ENCODE peak calls at places on chromosomes 12 and 14, in six cellular contexts. A, I, Z, Y, U and D are unnamed samples.

GRCh38 chr12:12701457-12701856 is 5.5 kb upstream of the GPR19 start:
- DNase-seq in Y (peak; percentile 77), A (no peak), U (peak; percentile 80), Z (no peak), I (no peak), D (no peak)

GRCh38 chr14:75442166-75442565 is 14.3 kb downstream of the JDP2 start:
- DNase-seq in A (no peak), I (no peak), Y (peak; percentile 11), U (no peak), Z (no peak), D (no peak)

GRCh38 chr12:65695077-65695865 is 129.0 kb upstream of the HMGA2 start:
- DNase-seq in U (peak; percentile 63), I (peak; percentile 75), Y (no peak), Z (peak; percentile 99), A (no peak), D (peak; percentile 47)

GRCh38 chr12:116924558-116925453 is 14.1 kb downstream of the FBXW8 start:
- DNase-seq in Z (peak; percentile 97), Y (peak; percentile 45), U (peak; percentile 73), I (no peak), A (no peak), D (peak; percentile 20)

GRCh38 chr14:56881181-56881580 is 70.9 kb upstream of the OTX2 start:
- DNase-seq in U (no peak), Z (no peak), A (no peak), I (no peak), Y (no peak), D (no peak)

GRCh38 chr12:114913871-114914801 is 230.2 kb upstream of the TBX3 start:
- DNase-seq in A (no peak), Y (no peak), Z (peak; percentile 94), I (no peak), U (peak; percentile 33), D (no peak)

GRCh38 chr12:69578283-69578682 is 7.0 kb upstream of the CCT2 start:
- DNase-seq in Z (no peak), U (no peak), Y (no peak), A (no peak), I (no peak), D (no peak)

GRCh38 chr12:43325786-43326185 is 226.2 kb downstream of the ADAMTS20 start:
- DNase-seq in A (no peak), Y (no peak), I (no peak), Z (no peak), U (no peak), D (no peak)

GRCh38 chr12:58470266-58471010 is 449.9 kb downstream of the LRIG3 start:
- DNase-seq in Y (no peak), U (no peak), I (no peak), Z (no peak), A (no peak), D (no peak)

GRCh38 chr12:93699271-93700141 is 22.3 kb downstream of the CRADD start:
- DNase-seq in U (peak; percentile 59), I (no peak), Y (no peak), A (no peak), Z (peak; percentile 84), D (no peak)

GRCh38 chr14:24367506-24368214 is at the start of gene NFATC4:
- DNase-seq in Y (peak; percentile 89), U (peak; percentile 92), I (peak; percentile 60), Z (peak; percentile 83), A (peak; percentile 75), D (peak; percentile 90)

GRCh38 chr12:59069481-59069880 is 149.2 kb upstream of the LRIG3 start:
- DNase-seq in Z (no peak), A (no peak), U (no peak), Y (no peak), I (no peak), D (no peak)

GRCh38 chr12:113805673-113806072 is 160.5 kb downstream of the RBM19 start:
- DNase-seq in Y (no peak), I (no peak), U (no peak), A (no peak), Z (no peak), D (no peak)

GRCh38 chr12:53234236-53234635 is 2.2 kb upstream of the RARG start:
- DNase-seq in I (no peak), U (peak; percentile 94), A (peak; percentile 44), Z (no peak), Y (peak; percentile 91), D (peak; percentile 92)
- H3K4me1 ChIP-seq in I (peaks cover 37% of the 10 kb centered on the region), U (peaks cover 16% of the 10 kb centered on the region), A (peaks cover 41% of the 10 kb centered on the region), Z (peaks cover 41% of the 10 kb centered on the region), Y (peaks cover 22% of the 10 kb centered on the region), D (peaks cover 15% of the 10 kb centered on the region)

DNA sequence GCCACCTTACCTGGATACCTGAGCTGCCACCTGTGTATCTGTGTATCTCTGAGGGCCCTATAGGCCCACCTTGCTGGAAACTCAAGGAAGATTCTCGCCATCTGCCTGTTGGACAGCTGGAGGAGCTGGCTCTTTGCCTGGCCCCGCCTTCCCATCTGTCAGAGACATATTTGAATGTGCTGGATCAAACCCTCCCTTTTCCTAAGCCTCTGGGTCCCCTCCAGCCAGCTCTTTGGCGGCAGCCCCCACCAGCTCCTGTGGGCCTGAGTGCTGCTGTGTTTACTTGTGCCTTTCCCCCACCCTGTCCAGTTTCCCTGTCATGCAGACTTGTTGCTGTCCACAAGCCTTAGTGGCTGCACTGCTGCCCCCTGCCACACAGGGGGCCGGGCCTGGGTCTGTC is 55.9 kb upstream of the SRSF5 start:
- DNase-seq in Z (no peak), Y (no peak), A (peak; percentile 86), U (no peak), I (no peak), D (peak; percentile 71)
- H3K4me1 ChIP-seq in Z (peaks cover 10% of the 10 kb centered on the region), Y (peaks cover 5% of the 10 kb centered on the region), A (peaks cover 62% of the 10 kb centered on the region), U (peaks cover 22% of the 10 kb centered on the region), I (peaks cover 25% of the 10 kb centered on the region), D (peaks cover 25% of the 10 kb centered on the region)

GRCh38 chr14:91382712-91383111 is 34.9 kb downstream of the CCDC88C start:
- DNase-seq in Y (no peak), I (no peak), Z (no peak), A (no peak), U (no peak), D (no peak)
- H3K4me1 ChIP-seq in Y (peaks cover 12% of the 10 kb centered on the region), I (no peaks in the 10 kb centered on the region), Z (peaks cover 40% of the 10 kb centered on the region), A (peaks cover 31% of the 10 kb centered on the region), U (peaks cover 10% of the 10 kb centered on the region), D (peaks cover under 1% of the 10 kb centered on the region)

GRCh38 chr12:130163461-130164215 is 1.4 kb downstream of the FZD10 start:
- DNase-seq in Z (no peak), Y (peak; percentile 49), A (no peak), I (no peak), U (peak; percentile 78), D (no peak)
- H3K4me1 ChIP-seq in Z (no peaks in the 10 kb centered on the region), Y (no peaks in the 10 kb centered on the region), A (peaks cover 22% of the 10 kb centered on the region), I (no peaks in the 10 kb centered on the region), U (peaks cover 6% of the 10 kb centered on the region), D (no peaks in the 10 kb centered on the region)

DNA sequence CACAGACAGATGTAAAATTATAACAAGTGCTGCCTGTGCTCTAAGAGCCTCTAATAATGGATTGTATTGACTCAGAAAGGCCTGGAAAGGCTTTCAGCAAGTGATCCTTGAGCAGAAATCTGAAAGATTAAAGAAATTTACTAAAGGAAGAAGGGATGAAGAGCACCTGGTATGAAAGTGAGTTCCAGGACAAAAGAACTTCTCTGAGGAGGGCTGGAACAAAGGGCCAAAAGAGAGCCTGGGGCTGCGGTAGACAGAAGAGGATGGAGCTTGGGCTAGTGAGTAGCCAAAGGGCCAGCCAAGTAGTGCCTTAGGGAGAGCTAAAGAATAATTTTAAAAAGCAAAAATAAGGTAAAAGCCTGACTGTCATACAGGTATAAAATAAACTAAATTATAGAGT is 44.0 kb downstream of the BCAT1 start:
- DNase-seq in I (no peak), A (no peak), U (no peak), Z (no peak), Y (no peak), D (no peak)
- H3K4me1 ChIP-seq in I (no peaks in the 10 kb centered on the region), A (peaks cover 23% of the 10 kb centered on the region), U (peaks cover 7% of the 10 kb centered on the region), Z (no peaks in the 10 kb centered on the region), Y (peaks cover 2% of the 10 kb centered on the region), D (no peaks in the 10 kb centered on the region)

DNA sequence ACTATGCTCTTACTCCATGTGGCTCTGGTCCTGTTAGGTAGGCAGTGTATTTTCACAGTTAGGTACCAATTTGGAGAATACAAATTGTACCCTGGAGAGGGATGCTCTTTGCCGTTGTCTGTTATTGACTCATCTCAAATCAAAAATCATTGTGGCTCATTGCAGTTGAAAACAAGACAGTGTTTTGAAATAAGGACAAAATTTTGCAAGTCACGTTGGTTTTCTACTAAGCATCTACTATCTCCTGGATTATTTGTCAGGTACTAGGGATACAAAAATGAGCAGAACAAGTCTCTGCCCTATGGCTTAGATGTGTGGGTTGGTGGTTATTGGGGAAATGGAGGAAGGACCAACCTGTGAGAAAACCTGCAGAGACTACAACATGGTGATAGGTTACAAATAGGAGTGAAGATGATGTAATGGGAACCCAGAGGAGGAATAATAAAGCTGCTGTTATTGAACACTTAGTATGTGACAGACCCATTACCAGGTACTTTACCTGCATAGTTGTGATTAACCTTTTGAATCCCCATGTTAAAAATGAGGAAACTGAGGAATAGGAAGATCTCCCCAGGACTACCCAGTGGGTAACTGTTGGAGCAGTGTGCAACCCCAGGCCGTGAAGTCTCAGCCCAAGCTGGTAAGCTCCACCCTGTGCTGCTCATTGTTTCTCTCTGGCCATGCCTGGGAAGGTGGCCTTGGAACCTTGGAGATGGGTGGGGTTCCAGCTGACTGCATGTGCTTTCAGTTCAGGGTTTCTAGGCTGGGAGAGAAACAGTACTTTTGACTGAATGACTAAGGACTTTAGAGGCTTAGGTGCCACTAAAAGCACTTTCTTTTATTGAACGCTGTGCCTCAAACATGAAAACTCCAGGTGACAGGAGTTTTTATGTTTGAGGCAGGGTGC is 72.9 kb upstream of the SRSF5 start:
- DNase-seq in Y (no peak), U (peak; percentile 82), A (no peak), Z (no peak), I (no peak), D (peak; percentile 40)
- H3K4me1 ChIP-seq in Y (peaks cover 12% of the 10 kb centered on the region), U (peaks cover 18% of the 10 kb centered on the region), A (peaks cover 99% of the 10 kb centered on the region), Z (no peaks in the 10 kb centered on the region), I (peaks cover 34% of the 10 kb centered on the region), D (peaks cover 22% of the 10 kb centered on the region)

DNA sequence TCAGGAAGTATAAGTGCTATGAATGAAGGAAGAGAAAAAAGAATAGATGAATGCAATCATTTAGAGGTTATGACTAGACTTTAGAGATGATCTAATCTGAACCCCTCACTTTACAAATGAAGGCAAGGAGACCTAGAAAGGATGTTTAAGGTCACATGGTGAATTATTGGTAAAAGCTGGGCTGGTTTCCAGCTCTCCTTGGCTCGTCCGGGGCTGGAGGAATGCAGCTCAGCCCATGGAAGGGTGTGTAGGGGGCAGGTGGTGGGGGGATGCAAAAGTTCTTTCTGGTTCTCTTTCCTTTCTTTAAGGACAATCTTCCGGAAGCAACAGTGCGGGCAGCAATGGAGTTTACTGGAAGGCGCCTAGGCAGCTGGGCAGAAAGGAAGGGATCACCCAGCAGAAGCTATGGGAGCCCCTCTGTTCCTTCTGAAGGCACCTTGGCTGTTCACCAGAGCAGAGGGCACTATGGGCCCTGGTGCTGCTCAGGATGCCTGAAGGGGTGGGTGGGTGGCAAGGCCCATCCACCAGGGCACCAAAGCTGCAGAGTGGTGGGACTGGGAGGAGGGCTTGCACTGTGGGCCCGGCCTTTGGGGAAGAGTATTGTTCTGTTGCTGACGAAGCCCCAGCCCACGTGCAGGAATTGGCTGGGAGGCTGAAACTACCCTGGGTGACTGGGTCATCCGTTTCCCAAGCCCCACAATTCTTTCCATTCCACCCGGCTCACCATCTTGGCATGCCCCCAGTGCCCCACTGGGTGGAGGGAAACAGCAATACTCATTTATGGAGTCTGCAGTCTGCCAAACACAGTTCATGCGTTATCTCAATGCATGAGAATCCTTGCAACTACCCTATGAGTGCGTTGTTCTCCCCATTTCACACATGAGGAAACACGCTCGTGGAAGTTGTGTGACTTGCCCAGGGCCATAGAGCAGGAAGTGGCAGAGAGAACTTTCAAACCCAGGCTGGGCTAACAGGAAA is 78.2 kb downstream of the IRF2BPL start:
- DNase-seq in I (no peak), A (no peak), Z (peak; percentile 60), U (no peak), Y (no peak), D (no peak)
- H3K4me1 ChIP-seq in I (peaks cover 35% of the 10 kb centered on the region), A (peaks cover 80% of the 10 kb centered on the region), Z (peaks cover 65% of the 10 kb centered on the region), U (peaks cover 9% of the 10 kb centered on the region), Y (peaks cover 6% of the 10 kb centered on the region), D (peaks cover 15% of the 10 kb centered on the region)

GRCh38 chr14:101116065-101116464 is 212.5 kb upstream of the RTL1 start:
- DNase-seq in Z (no peak), Y (no peak), A (no peak), U (peak; percentile 81), I (no peak), D (no peak)
- H3K4me1 ChIP-seq in Z (no peaks in the 10 kb centered on the region), Y (no peaks in the 10 kb centered on the region), A (peaks cover 6% of the 10 kb centered on the region), U (peaks cover 15% of the 10 kb centered on the region), I (no peaks in the 10 kb centered on the region), D (no peaks in the 10 kb centered on the region)